ENCODE peak calls at places on chromosome 15, in six cellular contexts. R, B, P, A, X and N are unnamed samples.

GRCh38 chr15:35540031-35540430 is 5.9 kb downstream of the DPH6 start:
- DNase-seq in X (no peak), A (peak; percentile 34), P (no peak), B (no peak), R (no peak), N (no peak)

GRCh38 chr15:88986949-88987589 is 73.9 kb upstream of the MFGE8 start:
- DNase-seq in R (no peak), P (no peak), B (no peak), X (no peak), A (no peak), N (peak; percentile 37)

GRCh38 chr15:41104234-41104633 is 11.8 kb downstream of the INO80 start:
- DNase-seq in B (peak; percentile 40), P (no peak), R (no peak), X (no peak), A (peak; percentile 80), N (no peak)

GRCh38 chr15:48634934-48635333 is 10.6 kb downstream of the FBN1 start:
- DNase-seq in B (no peak), X (no peak), A (peak; percentile 86), R (no peak), P (no peak), N (no peak)

GRCh38 chr15:33941279-33942063 is 26.8 kb upstream of the CHRM5 start:
- DNase-seq in A (no peak), B (no peak), X (peak; percentile 88), R (no peak), P (no peak), N (no peak)

GRCh38 chr15:88872706-88873105 is 22.6 kb downstream of the HAPLN3 start:
- DNase-seq in B (no peak), A (no peak), R (no peak), P (no peak), X (no peak), N (no peak)

GRCh38 chr15:65730560-65731172 is 61.4 kb downstream of the DENND4A start:
- DNase-seq in B (peak; percentile 13), P (no peak), A (no peak), R (peak; percentile 1), X (no peak), N (no peak)

GRCh38 chr15:97790180-97790579 is 170.3 kb upstream of the ARRDC4 start:
- DNase-seq in P (no peak), R (no peak), B (no peak), X (no peak), A (no peak), N (no peak)

GRCh38 chr15:61828008-61828407 is 232.2 kb downstream of the VPS13C start:
- DNase-seq in P (peak; percentile 23), R (no peak), X (no peak), B (no peak), A (no peak), N (no peak)

GRCh38 chr15:92683511-92683834 is 27.9 kb upstream of the FAM174B start:
- DNase-seq in X (no peak), B (no peak), A (peak; percentile 4), R (no peak), P (peak; percentile 50), N (peak; percentile 74)

GRCh38 chr15:78034495-78035191 is 42.9 kb downstream of the TBC1D2B start:
- DNase-seq in P (no peak), X (peak; percentile 87), B (peak; percentile 34), A (no peak), R (no peak), N (no peak)

GRCh38 chr15:80825361-80826030 is 46.3 kb downstream of the CEMIP start:
- DNase-seq in A (peak; percentile 90), R (no peak), P (no peak), X (no peak), B (peak; percentile 12), N (no peak)

GRCh38 chr15:70470556-70471191 is 292.7 kb downstream of the UACA start:
- DNase-seq in B (no peak), P (no peak), A (no peak), X (no peak), R (no peak), N (no peak)

GRCh38 chr15:40471105-40471777 is 457 bp downstream of the CHST14 start:
- DNase-seq in R (no peak), A (peak; percentile 36), X (no peak), P (no peak), B (no peak), N (peak; percentile 62)

GRCh38 chr15:33392453-33392852 is 81.7 kb downstream of the RYR3 start:
- DNase-seq in B (no peak), A (no peak), P (no peak), R (no peak), X (no peak), N (no peak)

GRCh38 chr15:26318689-26319088 is 454.2 kb downstream of the GABRB3 start:
- DNase-seq in B (no peak), R (no peak), A (no peak), P (no peak), X (no peak), N (no peak)

GRCh38 chr15:58505581-58505980 is 73.8 kb downstream of the LIPC start:
- DNase-seq in R (no peak), P (no peak), A (peak; percentile 37), X (no peak), B (no peak), N (no peak)

GRCh38 chr15:91289324-91289723 is 189.3 kb downstream of the SV2B start:
- DNase-seq in B (no peak), P (no peak), A (no peak), R (no peak), X (no peak), N (no peak)
- TF ChIP-seq CTCF in B (no peak), P (peak; percentile 9), A (no peak), R (peak; percentile 12), X (peak; percentile 24), N (no peak)

DNA sequence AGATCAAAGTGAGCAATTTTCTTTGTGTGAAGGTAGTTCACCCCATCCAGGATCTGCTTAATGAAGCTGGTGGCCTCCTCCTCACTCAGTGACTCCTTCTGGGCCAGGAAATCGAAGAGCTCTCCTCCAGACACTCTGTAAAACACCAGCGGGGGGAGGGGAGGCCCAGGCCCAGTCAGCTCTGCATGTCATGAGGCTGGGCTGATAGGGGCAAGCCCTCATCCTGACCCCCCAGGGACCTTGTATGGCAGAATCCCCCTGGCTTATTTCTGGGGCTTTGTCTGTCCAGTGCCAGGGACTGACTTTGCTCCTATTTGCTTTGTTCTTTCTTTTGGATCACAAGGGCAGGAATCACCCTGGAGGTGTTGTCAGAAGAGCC is 74.9 kb downstream of the DAPK2 start:
- DNase-seq in X (peak; percentile 64), P (no peak), R (no peak), B (no peak), A (no peak), N (no peak)
- H3K4me1 ChIP-seq in X (peaks cover 42% of the 10 kb centered on the region), P (peaks cover 9% of the 10 kb centered on the region), R (peaks cover 7% of the 10 kb centered on the region), B (peaks cover 17% of the 10 kb centered on the region), A (peaks cover 13% of the 10 kb centered on the region), N (peaks cover 28% of the 10 kb centered on the region)

GRCh38 chr15:66841953-66842681 is 140.1 kb downstream of the SMAD6 start:
- DNase-seq in B (peak; percentile 86), R (peak; percentile 47), X (no peak), P (peak; percentile 54), A (peak; percentile 91), N (peak; percentile 95)
- TF ChIP-seq EZH2 in B (no peak), R (no peak), X (no peak), P (no peak), A (no peak), N (no peak)

GRCh38 chr15:96657096-96657495 is 326.6 kb downstream of the NR2F2 start:
- DNase-seq in P (no peak), R (no peak), A (no peak), B (no peak), X (no peak), N (no peak)
- TF ChIP-seq CTCF in P (no peak), R (peak; percentile 30), A (no peak), B (no peak), X (no peak), N (no peak)

GRCh38 chr15:63600646-63601025 is 3.4 kb downstream of the FBXL22 start:
- DNase-seq in B (peak; percentile 88), X (peak; percentile 96), P (peak; percentile 78), R (peak; percentile 79), A (peak; percentile 95), N (peak; percentile 95)

GRCh38 chr15:63600001-63600645 is 2.9 kb downstream of the FBXL22 start:
- DNase-seq in B (no peak), P (no peak), R (no peak), X (peak; percentile 36), A (no peak), N (peak; percentile 22)

GRCh38 chr15:63602595-63602994 is 5.4 kb downstream of the FBXL22 start:
- DNase-seq in P (no peak), X (no peak), A (no peak), R (no peak), B (no peak), N (no peak)

GRCh38 chr15:63601026-63601726 is 4.0 kb downstream of the FBXL22 start:
- DNase-seq in X (peak; percentile 21), R (no peak), A (peak; percentile 57), B (no peak), P (no peak), N (peak; percentile 41)

DNA sequence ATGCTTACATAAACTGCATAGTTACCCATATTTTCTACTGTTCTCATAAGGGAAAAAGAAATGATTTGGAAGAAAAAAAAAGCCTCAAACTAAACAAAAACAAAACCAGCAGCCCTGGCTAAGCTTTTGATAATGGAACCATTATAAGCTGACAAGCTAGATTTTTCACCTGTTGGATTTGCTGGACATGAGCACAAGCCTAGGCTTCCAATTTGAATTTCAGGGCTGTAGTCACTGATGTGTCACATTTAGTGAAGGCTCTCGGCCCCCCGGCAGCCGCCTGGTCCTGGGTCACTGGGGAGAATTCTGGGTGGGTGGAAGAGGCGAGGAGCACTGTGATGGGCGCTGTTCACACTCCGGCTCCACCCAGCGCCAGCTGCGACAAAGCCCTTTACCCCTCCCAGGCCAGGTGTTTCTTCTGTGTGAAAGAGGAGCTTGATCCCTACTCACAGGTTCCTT is 4.6 kb downstream of the FBXL22 start:
- DNase-seq in P (no peak), A (no peak), B (no peak), X (peak; percentile 61), R (no peak), N (no peak)
- H3K4me1 ChIP-seq in P (peaks cover 35% of the 10 kb centered on the region), A (peaks cover 15% of the 10 kb centered on the region), B (peaks cover 31% of the 10 kb centered on the region), X (peaks cover 10% of the 10 kb centered on the region), R (peaks cover 31% of the 10 kb centered on the region), N (peaks cover 34% of the 10 kb centered on the region)